ENCODE peak calls at places on chromosome 9, in nine cellular contexts. N, U, R, G, O, D, E, C and Q are unnamed samples.

GRCh38 chr9:101915479-101915878 is 177.0 kb upstream of the GRIN3A start:
- DNase-seq in U (no peak), O (no peak), D (no peak), N (peak), R (no peak), C (no peak), E (no peak), G (no peak), Q (no peak)

GRCh38 chr9:137438591-137439157 is 2.5 kb downstream of the ENTPD8 start:
- DNase-seq in R (peak), E (no peak), C (peak), O (no peak), G (peak), N (no peak), D (no peak), U (no peak), Q (peak)

GRCh38 chr9:89943309-89943708 is 338.5 kb downstream of the GADD45G start:
- DNase-seq in N (no peak), D (no peak), U (no peak), G (no peak), C (no peak), R (no peak), E (no peak), O (no peak), Q (no peak)

GRCh38 chr9:127096208-127096607 is 26.2 kb downstream of the ANGPTL2 start:
- DNase-seq in C (no peak), D (no peak), E (no peak), N (no peak), G (no peak), R (no peak), O (no peak), U (no peak), Q (no peak)

GRCh38 chr9:13165956-13166355 is 113.5 kb downstream of the MPDZ start:
- DNase-seq in C (no peak), D (no peak), E (no peak), N (no peak), R (no peak), U (no peak), G (no peak), O (no peak), Q (no peak)

GRCh38 chr9:76594764-76595410 is 135.9 kb downstream of the GCNT1 start:
- DNase-seq in R (no peak), C (no peak), N (no peak), O (no peak), U (no peak), E (no peak), G (no peak), D (no peak), Q (no peak)

GRCh38 chr9:70101265-70101664 is 57.6 kb downstream of the MAMDC2 start:
- DNase-seq in N (no peak), E (no peak), D (no peak), R (no peak), O (no peak), U (peak), C (no peak), G (no peak), Q (no peak)

GRCh38 chr9:35826071-35826701 is 2.3 kb downstream of the FAM221B start:
- DNase-seq in G (no peak), R (no peak), E (no peak), U (peak), D (no peak), C (no peak), N (peak), O (no peak), Q (no peak)

GRCh38 chr9:35717132-35717870 is 14.7 kb downstream of the TLN1 start:
- DNase-seq in G (no peak), U (no peak), N (no peak), R (no peak), D (no peak), C (no peak), O (no peak), E (no peak), Q (no peak)

GRCh38 chr9:15374310-15374709 is 48.4 kb upstream of the SNAPC3 start:
- DNase-seq in E (no peak), U (no peak), C (no peak), N (no peak), D (no peak), R (no peak), G (no peak), O (no peak), Q (no peak)

GRCh38 chr9:10479172-10479571 is 133.6 kb downstream of the PTPRD start:
- DNase-seq in G (no peak), U (no peak), E (no peak), R (no peak), C (no peak), D (no peak), N (peak), O (no peak), Q (no peak)

GRCh38 chr9:34989946-34990635 is 546 bp downstream of the DNAJB5 start:
- DNase-seq in U (peak), O (no peak), C (peak), N (no peak), G (no peak), E (no peak), R (no peak), D (peak), Q (no peak)

GRCh38 chr9:80792721-80793120 is 896.6 kb downstream of the TLE1 start:
- DNase-seq in E (no peak), C (no peak), O (no peak), D (no peak), U (no peak), G (no peak), N (no peak), R (no peak), Q (no peak)

GRCh38 chr9:132757031-132757430 is 86.8 kb downstream of the GTF3C4 start:
- DNase-seq in O (no peak), D (no peak), N (no peak), C (no peak), U (no peak), G (peak), R (no peak), E (no peak), Q (peak)

GRCh38 chr9:126793686-126794417 is 11.0 kb upstream of the ZBTB43 start:
- DNase-seq in R (no peak), G (peak), N (peak), E (no peak), C (no peak), D (no peak), U (no peak), O (no peak), Q (peak)

GRCh38 chr9:89999534-90000370 is 394.9 kb downstream of the GADD45G start:
- DNase-seq in E (no peak), O (peak), U (peak), D (no peak), N (peak), G (peak), C (peak), R (peak), Q (no peak)

GRCh38 chr9:85741112-85741874 is 461 bp downstream of the AGTPBP1 start:
- DNase-seq in D (peak), N (peak), C (peak), G (peak), R (no peak), U (no peak), O (no peak), E (no peak), Q (peak)

GRCh38 chr9:105333811-105334210 is 89.4 kb downstream of the SLC44A1 start:
- DNase-seq in D (no peak), R (no peak), E (no peak), C (no peak), G (no peak), N (no peak), U (peak), O (no peak), Q (no peak)

GRCh38 chr9:124399323-124399962 is 15.8 kb downstream of the PSMB7 start:
- DNase-seq in O (no peak), E (no peak), C (peak), D (no peak), U (peak), R (no peak), G (no peak), N (no peak), Q (no peak)
- TF ChIP-seq CTCF in O (no peak), E (peak), C (no peak), D (no peak), U (peak), R (no peak), G (no peak), N (no peak), Q (no peak)

GRCh38 chr9:113581865-113582697 is 118.6 kb downstream of the RGS3 start:
- DNase-seq in U (peak), N (peak), C (peak), G (peak), O (no peak), E (no peak), R (peak), D (no peak), Q (peak)
- TF ChIP-seq CTCF in U (peak), N (no peak), C (peak), G (peak), O (peak), E (peak), R (peak), D (no peak), Q (peak)

DNA sequence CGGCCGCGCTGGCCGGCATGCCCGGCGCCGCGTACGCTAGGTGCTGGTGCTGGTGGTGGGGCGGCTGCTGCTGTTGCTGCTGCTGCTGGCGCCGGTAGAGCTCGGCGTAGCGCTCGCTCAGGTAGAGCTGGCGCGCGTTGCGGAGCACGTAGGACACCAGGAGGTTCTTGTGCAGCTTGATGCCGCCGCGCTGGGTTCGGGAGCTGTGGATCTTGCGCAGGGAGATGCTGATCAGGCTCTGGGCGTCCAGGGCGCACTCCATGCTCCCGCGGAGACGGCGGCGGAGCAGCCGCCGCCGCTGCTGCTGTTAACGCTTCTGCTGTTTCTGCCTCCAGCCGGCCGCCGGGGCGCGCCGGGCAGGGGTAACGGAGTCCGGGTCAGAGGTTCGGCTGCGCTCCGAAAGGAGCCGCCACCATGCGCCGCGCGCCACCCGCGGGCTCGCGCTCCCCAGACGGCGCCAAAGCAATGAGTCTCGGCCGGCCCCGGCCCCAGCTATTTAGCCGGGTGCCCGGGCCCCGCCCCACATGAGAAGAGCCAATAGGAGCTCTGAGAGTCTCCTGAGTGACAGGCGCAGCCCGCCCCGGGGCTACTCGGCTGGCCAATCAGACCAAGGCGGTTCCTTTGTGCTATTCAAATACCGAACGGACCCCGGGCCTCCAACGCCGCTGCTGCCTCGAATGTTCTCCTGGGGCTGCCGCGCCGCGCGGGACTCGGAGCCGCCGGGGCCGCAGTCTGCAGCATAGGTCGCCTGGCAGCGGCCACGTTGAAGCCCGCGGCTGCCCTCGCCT is at the start of gene IER5L:
- DNase-seq in R (peak), G (peak), D (peak), U (peak), C (peak), N (peak), O (no peak), E (peak), Q (peak)
- TF ChIP-seq CTCF in R (peak), G (no peak), D (no peak), U (no peak), C (no peak), N (no peak), O (no peak), E (no peak), Q (peak)

GRCh38 chr9:134295101-134295745 is 31.0 kb upstream of the RXRA start:
- DNase-seq in O (no peak), C (peak), E (no peak), G (no peak), R (peak), D (no peak), U (no peak), N (no peak), Q (peak)

GRCh38 chr9:134296301-134297081 is 29.8 kb upstream of the RXRA start:
- DNase-seq in C (no peak), O (no peak), N (no peak), U (no peak), D (no peak), E (no peak), R (peak), G (no peak), Q (peak)

GRCh38 chr9:134294228-134295071 is 31.8 kb upstream of the RXRA start:
- DNase-seq in U (peak), N (no peak), C (peak), R (peak), E (no peak), D (no peak), G (no peak), O (no peak), Q (peak)

GRCh38 chr9:134297082-134297415 is 29.2 kb upstream of the RXRA start:
- DNase-seq in N (no peak), U (no peak), G (no peak), R (peak), C (no peak), E (no peak), O (no peak), D (no peak), Q (peak)

DNA sequence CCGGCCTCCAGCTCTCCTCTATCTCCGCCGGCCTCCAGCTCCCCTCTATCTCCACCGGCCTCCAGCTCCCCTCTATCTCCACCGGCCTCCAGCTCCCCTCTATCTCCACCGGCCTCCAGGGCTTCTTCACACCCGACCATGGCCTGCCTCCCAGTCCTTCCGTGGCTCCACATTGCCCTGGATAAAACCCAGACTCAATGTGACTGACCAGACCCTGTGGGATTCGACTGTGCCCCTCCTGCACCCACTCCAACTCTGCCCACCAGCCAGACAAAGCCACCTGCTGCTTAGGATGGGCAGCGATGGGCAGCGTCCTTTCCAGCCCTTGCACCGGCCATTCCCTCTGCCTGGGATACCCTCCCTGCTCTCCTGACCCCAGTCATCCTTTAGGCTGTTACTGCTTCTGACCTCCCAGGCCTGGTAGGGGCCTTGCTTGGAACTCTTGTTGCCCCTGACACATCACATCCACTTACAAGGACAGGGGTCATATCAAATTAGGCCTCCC is 30.5 kb upstream of the RXRA start:
- DNase-seq in U (no peak), R (peak), O (no peak), N (no peak), D (no peak), C (no peak), E (no peak), G (no peak), Q (no peak)
- TF ChIP-seq CTCF in U (no peak), R (no peak), O (no peak), N (no peak), D (no peak), C (no peak), E (no peak), G (no peak), Q (no peak)

GRCh38 chr9:2593754-2594153 is 27.8 kb upstream of the VLDLR start:
- DNase-seq in G (no peak), N (no peak), E (no peak), D (no peak), R (no peak), O (no peak), C (no peak), U (no peak), Q (no peak)

GRCh38 chr9:2599896-2600295 is 21.7 kb upstream of the VLDLR start:
- DNase-seq in D (no peak), G (no peak), U (peak), O (no peak), R (no peak), E (no peak), C (no peak), N (no peak), Q (no peak)

GRCh38 chr9:2596003-2596402 is 25.6 kb upstream of the VLDLR start:
- DNase-seq in O (no peak), C (no peak), E (no peak), D (no peak), G (no peak), U (no peak), R (no peak), N (no peak), Q (no peak)

GRCh38 chr9:2600307-2600706 is 21.3 kb upstream of the VLDLR start:
- DNase-seq in G (no peak), E (no peak), N (no peak), R (no peak), O (no peak), U (no peak), D (no peak), C (no peak), Q (no peak)

DNA sequence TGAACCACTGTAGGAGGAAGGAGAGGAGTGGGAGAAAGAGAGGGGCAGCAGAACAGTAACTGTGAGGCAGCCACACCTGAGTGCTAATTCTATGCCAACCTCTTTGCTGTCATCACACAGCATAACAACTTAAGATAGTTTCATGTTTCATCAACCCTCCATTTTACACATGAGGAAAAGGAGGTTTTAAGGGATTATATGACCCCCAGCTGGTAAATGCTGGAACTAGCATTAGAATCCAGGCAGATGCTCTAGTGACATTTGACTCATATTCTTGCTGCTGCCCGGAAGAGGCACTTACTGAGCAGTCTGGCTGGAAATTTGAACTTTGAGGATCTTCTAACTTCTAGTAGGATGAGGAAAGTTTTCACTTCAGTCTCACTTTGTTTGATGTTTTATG is 24.1 kb upstream of the VLDLR start:
- DNase-seq in N (no peak), C (no peak), U (peak), O (no peak), R (no peak), G (no peak), D (no peak), E (no peak), Q (no peak)
- TF ChIP-seq CTCF in N (no peak), C (no peak), U (peak), O (no peak), R (no peak), G (no peak), D (no peak), E (no peak), Q (peak)